ENCODE peak calls at places on chromosomes 12 and 14, in five cellular contexts. L is caudate nucleus, E is B cell, W is H54, R is NB4. O is an unnamed sample.

GRCh38 chr12:57127101-57127709 is 1.1 kb upstream of the LRP1 start:
- DNase-seq in L (no peak), E (peak), W (no peak), R (peak), O (no peak)

GRCh38 chr12:67208326-67209067 is 60.7 kb upstream of the CAND1 start:
- DNase-seq in L (no peak), E (no peak), W (no peak), R (no peak), O (no peak)

GRCh38 chr14:30015471-30015870 is 87.8 kb upstream of the PRKD1 start:
- DNase-seq in L (no peak), E (no peak), W (no peak), R (no peak), O (no peak)

GRCh38 chr12:87995581-87996178 is 33.5 kb downstream of the C12orf50 start:
- DNase-seq in L (peak), E (no peak), W (peak), R (peak), O (peak)

GRCh38 chr14:56854325-56854724 is 44.0 kb upstream of the OTX2 start:
- DNase-seq in L (no peak), E (no peak), W (no peak), R (no peak), O (no peak)

GRCh38 chr14:103284574-103285467 is 49.2 kb upstream of the EIF5 start:
- DNase-seq in L (no peak), E (no peak), W (no peak), R (no peak), O (no peak)

GRCh38 chr12:110661337-110661972 is 27.5 kb downstream of the HVCN1 start:
- DNase-seq in L (no peak), E (peak), W (no peak), R (peak), O (no peak)

GRCh38 chr12:108211161-108211560 is 82.1 kb downstream of the WSCD2 start:
- DNase-seq in L (no peak), E (no peak), W (no peak), R (no peak), O (no peak)

GRCh38 chr12:12705833-12706520 is 10.0 kb upstream of the GPR19 start:
- DNase-seq in L (no peak), E (no peak), W (no peak), R (no peak), O (no peak)

GRCh38 chr14:52044791-52045522 is 23.9 kb downstream of the NID2 start:
- DNase-seq in L (no peak), E (no peak), W (no peak), R (no peak), O (no peak)

GRCh38 chr14:63544641-63545234 is 1.6 kb upstream of the PPP2R5E start:
- DNase-seq in L (no peak), E (no peak), W (no peak), R (peak), O (no peak)

GRCh38 chr14:89856871-89857345 is 97.6 kb downstream of the EFCAB11 start:
- DNase-seq in L (no peak), E (no peak), W (no peak), R (no peak), O (no peak)

GRCh38 chr12:120886194-120887018 is 17.8 kb downstream of the SPPL3 start:
- DNase-seq in L (no peak), E (no peak), W (no peak), R (no peak), O (no peak)

GRCh38 chr14:52987514-52987913 is 36.7 kb upstream of the FERMT2 start:
- DNase-seq in L (no peak), E (no peak), W (no peak), R (no peak), O (no peak)

GRCh38 chr12:116878567-116879508 is 2.4 kb downstream of the HRK start:
- DNase-seq in L (no peak), E (peak), W (peak), R (peak), O (no peak)

GRCh38 chr14:39102969-39103957 is at the start of gene SEC23A:
- DNase-seq in L (peak), E (peak), W (peak), R (peak), O (peak)

GRCh38 chr14:92513204-92513965 is at the start of gene RIN3:
- DNase-seq in L (no peak), E (peak), W (peak), R (peak), O (no peak)

GRCh38 chr12:68374315-68374982 is 42.3 kb upstream of the MDM1 start:
- DNase-seq in L (no peak), E (no peak), W (no peak), R (no peak), O (no peak)

GRCh38 chr12:19739195-19739776 is 300.0 kb downstream of the AEBP2 start:
- DNase-seq in L (no peak), E (no peak), W (peak), R (peak), O (no peak)

GRCh38 chr14:49623387-49623786 is 2.8 kb downstream of the MGAT2 start:
- DNase-seq in L (no peak), E (no peak), W (no peak), R (no peak), O (no peak)

GRCh38 chr12:84134797-84135366 is 777.7 kb downstream of the SLC6A15 start:
- DNase-seq in L (no peak), E (no peak), W (no peak), R (no peak), O (no peak)

GRCh38 chr12:92570056-92570753 is 132.6 kb upstream of the PLEKHG7 start:
- DNase-seq in L (peak), E (peak), W (peak), R (peak), O (no peak)

GRCh38 chr12:114499338-114499737 is 93.4 kb upstream of the TBX5 start:
- DNase-seq in L (no peak), E (no peak), W (no peak), R (no peak), O (no peak)

GRCh38 chr14:98564541-98564940 is 707.5 kb downstream of the BCL11B start:
- DNase-seq in L (no peak), E (no peak), W (no peak), R (no peak), O (no peak)

GRCh38 chr12:62689042-62689839 is 222.6 kb downstream of the MON2 start:
- DNase-seq in L (no peak), E (no peak), W (no peak), R (no peak), O (no peak)

GRCh38 chr12:48352157-48352775 is 1.5 kb upstream of the ZNF641 start:
- DNase-seq in L (no peak), E (no peak), W (no peak), R (peak), O (no peak)

GRCh38 chr12:104555650-104556049 is 98.9 kb downstream of the CHST11 start:
- DNase-seq in L (no peak), E (no peak), W (no peak), R (no peak), O (no peak)

GRCh38 chr12:109822951-109823411 is 10.2 kb downstream of the TRPV4 start:
- DNase-seq in L (no peak), E (no peak), W (peak), R (no peak), O (peak)

GRCh38 chr12:16096273-16096849 is 181.1 kb downstream of the SLC15A5 start:
- DNase-seq in L (no peak), E (no peak), W (no peak), R (no peak), O (no peak)